ENCODE peak calls at places on chromosomes 4 and X, in five cellular contexts. P, Y, T, U and N are unnamed samples. For H3K27me3, H3K36me3 and H3K4me1, the result is how much of the 10 kb centered on the place peaks cover.

GRCh38 chr4:186726440-186727148 is 2.9 kb upstream of the FAT1 start:
- DNase-seq in U (peak), Y (peak), T (peak), P (peak), N (no peak)

GRCh38 chr4:110087116-110087708 is 111.2 kb downstream of the ELOVL6 start:
- DNase-seq in P (no peak), Y (peak), T (peak), U (no peak), N (no peak)

GRCh38 chrX:57241967-57242366 is 44.5 kb upstream of the FAAH2 start:
- DNase-seq in U (no peak), Y (no peak), P (no peak), T (no peak), N (no peak)

GRCh38 chr4:72629540-72629939 is 60.5 kb upstream of the ADAMTS3 start:
- DNase-seq in T (peak), U (no peak), P (no peak), Y (peak), N (no peak)

GRCh38 chr4:158253350-158253980 is 43.2 kb downstream of the TMEM144 start:
- DNase-seq in U (no peak), P (no peak), T (peak), Y (peak), N (no peak)

GRCh38 chrX:110432066-110432465 is 73.4 kb downstream of the RTL9 start:
- DNase-seq in P (no peak), U (no peak), T (no peak), Y (no peak), N (no peak)

GRCh38 chr4:165720411-165721082 is 152.5 kb upstream of the TLL1 start:
- DNase-seq in P (no peak), T (no peak), Y (no peak), U (no peak), N (no peak)

GRCh38 chrX:140572724-140573123 is 67.9 kb upstream of the SOX3 start:
- DNase-seq in U (peak), T (peak), P (no peak), Y (peak), N (peak)

GRCh38 chrX:24494544-24495113 is 29.5 kb downstream of the PDK3 start:
- DNase-seq in Y (peak), U (no peak), P (no peak), T (peak), N (no peak)

GRCh38 chr4:54525602-54526001 is 132.2 kb upstream of the KIT start:
- DNase-seq in T (peak), P (no peak), Y (peak), U (no peak), N (no peak)

GRCh38 chr4:122456228-122457106 is at the start of gene IL2:
- DNase-seq in T (no peak), Y (no peak), U (no peak), P (no peak), N (no peak)

DNA sequence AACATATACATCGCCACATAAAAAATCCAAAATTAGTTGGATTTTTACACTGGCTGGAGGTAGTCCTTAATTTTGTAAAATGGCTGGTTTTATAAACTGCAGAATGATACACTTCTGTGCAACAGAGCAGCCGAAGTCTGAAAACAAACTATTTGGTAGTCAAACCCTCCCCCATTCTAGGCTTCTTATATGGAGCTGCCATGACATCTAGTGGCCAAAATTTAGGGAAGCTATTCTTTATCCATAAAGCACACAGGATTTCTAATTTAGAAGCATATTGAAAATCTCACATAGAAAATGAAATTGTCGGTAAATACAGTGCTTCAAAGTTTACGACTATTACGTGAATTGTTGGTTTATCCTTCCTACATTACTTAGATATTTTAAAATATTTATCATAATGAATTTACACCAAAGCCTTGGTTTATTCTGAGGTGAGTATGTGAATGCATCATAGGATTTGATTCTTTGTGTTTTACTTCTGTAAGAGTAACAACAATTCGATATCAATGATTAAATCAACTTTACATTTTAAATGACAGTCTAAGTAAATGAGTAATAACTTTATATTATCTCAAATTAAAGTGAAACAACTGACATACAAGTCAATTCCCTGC is 113.4 kb upstream of the FAM241A start:
- DNase-seq in P (no peak), U (no peak), Y (peak), T (peak), N (peak)
- H3K27me3 ChIP-seq in P (under half), U (under half), Y (under half), T (under half), N (under half)

DNA sequence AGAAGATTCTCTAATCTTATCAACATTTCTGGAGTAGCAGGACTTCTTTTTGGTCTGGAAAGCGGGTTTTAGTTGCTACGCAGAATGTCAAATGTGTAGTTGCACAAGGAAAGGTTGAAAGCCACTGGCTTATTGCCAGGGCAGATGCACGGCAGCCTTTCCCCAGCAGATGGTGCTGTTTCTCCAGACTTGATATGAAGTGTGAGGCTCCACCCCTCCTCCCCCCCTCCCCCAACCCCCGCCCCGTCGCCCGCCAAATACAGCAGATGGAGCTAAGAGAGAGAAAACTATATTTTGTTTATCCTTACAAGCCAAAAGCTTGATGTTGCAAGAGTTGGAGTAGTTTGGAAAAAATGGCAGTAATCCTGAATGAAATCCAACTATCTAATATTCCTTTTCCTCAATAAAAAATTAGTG is 32.0 kb downstream of the ENOPH1 start:
- DNase-seq in Y (peak), U (peak), P (peak), T (peak), N (peak)
- H3K36me3 ChIP-seq in Y (under half), U (under half), P (under half), T (under half), N (under half)

GRCh38 chr4:118760092-118760491 is 74.9 kb downstream of the METTL14 start:
- DNase-seq in U (no peak), P (no peak), T (no peak), Y (no peak), N (no peak)

GRCh38 chr4:118762753-118763477 is 73.0 kb downstream of the SEC24D start:
- DNase-seq in Y (peak), P (no peak), U (no peak), T (peak), N (no peak)

GRCh38 chr4:118762146-118762545 is 73.8 kb downstream of the SEC24D start:
- DNase-seq in Y (no peak), P (no peak), T (no peak), U (no peak), N (no peak)

GRCh38 chr4:118760493-118760892 is 75.3 kb downstream of the METTL14 start:
- DNase-seq in P (no peak), T (no peak), Y (no peak), U (no peak), N (no peak)

DNA sequence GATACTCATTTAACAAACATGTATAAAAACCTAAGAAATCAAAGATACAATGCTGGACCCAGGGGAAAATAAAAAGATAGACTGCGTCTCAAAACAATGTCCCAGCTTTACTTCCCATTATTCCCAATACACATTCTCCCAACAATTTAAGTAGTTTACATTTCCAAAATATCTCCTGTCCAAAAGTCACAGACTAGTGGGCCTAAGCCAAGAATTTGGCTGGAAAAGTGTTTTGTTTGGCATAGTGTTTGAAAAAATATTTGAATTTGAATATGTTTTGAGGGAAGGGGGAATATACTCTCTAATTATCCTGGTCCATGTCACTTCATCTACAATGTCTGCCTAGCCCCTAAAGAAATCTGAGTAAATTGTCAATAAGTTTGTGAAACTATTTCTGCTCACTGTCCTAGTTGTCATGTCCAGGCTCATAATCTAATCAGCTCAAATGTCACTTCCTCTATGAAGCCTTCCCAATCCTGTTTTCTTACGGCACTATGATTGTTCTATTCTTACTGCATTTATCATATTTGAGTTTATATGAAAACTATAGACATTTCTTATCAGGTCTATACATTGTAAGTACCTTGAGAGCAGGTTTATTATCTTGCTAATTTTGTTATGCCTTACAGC is 74.4 kb downstream of the SEC24D start:
- DNase-seq in U (no peak), Y (no peak), P (no peak), T (peak), N (no peak)
- H3K4me1 ChIP-seq in U (under half), Y (half or more), P (under half), T (under half), N (under half)

GRCh38 chr4:150078041-150078995 is at the start of gene DCLK2:
- DNase-seq in T (peak), U (peak), Y (peak), P (peak), N (no peak)
- H3K27me3 ChIP-seq in T (under half), U (under half), Y (under half), P (under half), N (under half)

DNA sequence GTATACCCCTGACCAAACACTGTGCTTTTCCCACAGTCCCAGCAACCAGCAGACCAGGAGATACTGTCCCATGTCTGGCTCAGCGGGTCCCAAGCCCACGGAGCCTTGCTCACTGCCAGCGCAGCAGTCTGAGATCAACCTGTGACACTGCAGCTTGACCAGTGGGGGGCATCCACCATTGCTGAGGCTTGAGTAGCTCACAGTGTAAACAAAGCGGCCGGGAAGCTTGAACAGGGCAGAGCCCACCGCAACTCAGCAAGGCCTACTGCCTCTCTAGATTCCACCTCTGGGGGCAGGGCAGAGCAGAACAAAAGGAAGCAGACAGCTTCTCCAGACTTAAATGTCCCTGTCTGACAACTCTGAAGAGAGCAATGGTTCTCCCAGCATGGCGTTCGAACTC is 58.1 kb downstream of the SLC10A6 start:
- DNase-seq in P (no peak), T (no peak), U (no peak), Y (no peak), N (peak)
- H3K36me3 ChIP-seq in P (under half), T (under half), U (under half), Y (under half), N (under half)

DNA sequence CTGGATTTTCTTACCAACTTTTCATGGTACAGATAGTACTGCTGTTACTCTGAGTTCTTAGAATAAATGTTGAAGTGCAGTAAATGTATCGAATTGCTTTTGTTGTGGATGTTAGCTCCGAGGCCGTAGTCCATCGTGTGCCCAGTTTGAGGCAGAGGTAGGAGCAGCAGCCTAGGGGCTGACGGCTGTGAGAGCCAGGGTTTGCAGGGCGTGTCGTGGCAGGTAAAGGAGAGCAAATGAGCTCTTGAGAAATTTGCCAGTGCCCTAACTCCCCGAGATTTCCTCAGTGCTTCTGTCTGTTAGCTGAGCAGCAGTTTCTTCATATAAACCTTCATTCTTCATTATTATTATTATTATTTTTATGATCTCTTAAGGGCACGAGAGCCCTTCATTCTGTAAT is 21.6 kb downstream of the PRIMPOL start:
- DNase-seq in T (no peak), Y (no peak), P (no peak), U (no peak), N (no peak)
- H3K4me1 ChIP-seq in T (under half), Y (under half), P (under half), U (under half), N (under half)

GRCh38 chr4:182567119-182567518 is 323.9 kb downstream of the TENM3 start:
- DNase-seq in T (no peak), P (no peak), U (no peak), Y (no peak), N (no peak)
- H3K27me3 ChIP-seq in T (under half), P (under half), U (under half), Y (under half), N (under half)

GRCh38 chr4:5611656-5612187 is 96.6 kb downstream of the EVC2 start:
- DNase-seq in U (no peak), Y (no peak), T (no peak), P (no peak), N (no peak)
- H3K36me3 ChIP-seq in U (under half), Y (under half), T (under half), P (under half), N (under half)

DNA sequence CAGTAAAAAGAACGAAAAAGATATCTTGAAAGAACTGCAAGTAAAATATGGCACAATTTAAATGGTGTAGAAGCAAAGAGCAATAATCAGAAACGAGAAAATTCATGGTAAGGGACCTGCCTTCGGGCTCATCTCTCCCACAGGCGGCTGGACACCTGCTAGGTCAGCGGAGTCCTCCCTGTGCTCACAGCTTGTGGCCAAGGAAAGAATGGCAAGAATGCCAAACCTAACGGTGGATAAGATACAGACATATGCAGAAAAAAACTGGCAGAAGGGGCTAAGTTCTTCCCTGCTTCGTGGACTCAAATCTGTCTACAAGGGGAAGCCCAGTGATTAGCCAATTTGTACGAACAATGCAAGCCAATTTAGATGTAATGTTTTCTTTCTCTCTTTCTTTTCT is 152.1 kb upstream of the VCX start:
- DNase-seq in P (no peak), Y (no peak), T (no peak), U (no peak), N (no peak)
- H3K4me1 ChIP-seq in P (under half), Y (under half), T (under half), U (under half), N (under half)